ENCODE peak calls at places on chromosome 18, in four cellular contexts. F, O, T and H are unnamed samples. For H3K4me1, the result is how much of the 10 kb centered on the place peaks cover.

GRCh38 chr18:43931439-43931838 is 654.1 kb upstream of the SYT4 start:
- DNase-seq in O (peak), T (no peak), F (no peak), H (no peak)

GRCh38 chr18:21714472-21714871 is 9.9 kb upstream of the ABHD3 start:
- DNase-seq in T (no peak), F (no peak), O (no peak), H (no peak)

GRCh38 chr18:41569867-41570266 is 385.2 kb upstream of the PIK3C3 start:
- DNase-seq in O (no peak), T (no peak), F (no peak), H (no peak)

GRCh38 chr18:48715651-48716354 is 177.0 kb downstream of the CTIF start:
- DNase-seq in O (no peak), F (peak), T (peak), H (peak)

GRCh38 chr18:76410660-76411417 is 84.2 kb downstream of the ZNF516 start:
- DNase-seq in O (no peak), T (no peak), F (no peak), H (no peak)

GRCh38 chr18:77061291-77061945 is 71.2 kb downstream of the MBP start:
- DNase-seq in F (no peak), O (no peak), T (no peak), H (no peak)

GRCh38 chr18:75204262-75204977 is 4.5 kb downstream of the PTGR3 start:
- DNase-seq in T (no peak), O (no peak), F (no peak), H (no peak)

GRCh38 chr18:77000527-77000926 is 132.1 kb downstream of the MBP start:
- DNase-seq in F (peak), O (no peak), T (peak), H (no peak)

GRCh38 chr18:35178260-35178659 is 62.6 kb upstream of the ZNF397 start:
- DNase-seq in F (no peak), T (no peak), O (no peak), H (no peak)

GRCh38 chr18:12885500-12885899 is 1.5 kb upstream of the PTPN2 start:
- DNase-seq in O (no peak), F (no peak), T (no peak), H (no peak)

GRCh38 chr18:12282436-12283039 is 25.5 kb upstream of the TUBB6 start:
- DNase-seq in F (no peak), T (no peak), O (no peak), H (no peak)

GRCh38 chr18:35074581-35074980 is 33.4 kb downstream of the MAPRE2 start:
- DNase-seq in F (no peak), T (no peak), O (no peak), H (no peak)

GRCh38 chr18:69400253-69400975 is at the start of gene DOK6:
- DNase-seq in F (no peak), T (peak), O (peak), H (peak)

GRCh38 chr18:21912339-21913239 is 172.0 kb downstream of the MIB1 start:
- DNase-seq in F (no peak), T (no peak), O (no peak), H (no peak)

GRCh38 chr18:54284967-54285785 is 15.9 kb downstream of the POLI start:
- DNase-seq in F (no peak), O (peak), T (no peak), H (no peak)

GRCh38 chr18:41814651-41815050 is 140.4 kb upstream of the PIK3C3 start:
- DNase-seq in O (no peak), F (no peak), T (no peak), H (no peak)

GRCh38 chr18:61578846-61579245 is 245.6 kb downstream of the CDH20 start:
- DNase-seq in O (no peak), T (no peak), F (no peak), H (no peak)

GRCh38 chr18:39604836-39605235 is 2039.2 kb upstream of the CELF4 start:
- DNase-seq in F (no peak), O (no peak), T (no peak), H (no peak)

GRCh38 chr18:474416-474815 is 26.1 kb downstream of the COLEC12 start:
- DNase-seq in F (no peak), T (no peak), O (no peak), H (no peak)

GRCh38 chr18:80103231-80103630 is 5.8 kb upstream of the ADNP2 start:
- DNase-seq in O (no peak), T (no peak), F (no peak), H (no peak)

GRCh38 chr18:78637442-78638402 is 341.9 kb upstream of the SALL3 start:
- DNase-seq in O (no peak), T (no peak), F (no peak), H (no peak)

GRCh38 chr18:14093526-14093925 is 38.7 kb downstream of the ZNF519 start:
- DNase-seq in T (no peak), F (peak), O (no peak), H (no peak)

GRCh38 chr18:6487968-6488367 is 73.3 kb upstream of the L3MBTL4 start:
- DNase-seq in O (no peak), F (no peak), T (no peak), H (no peak)

GRCh38 chr18:5294113-5294617 is 1.4 kb downstream of the ZBTB14 start:
- DNase-seq in T (peak), O (no peak), F (no peak), H (no peak)

GRCh38 chr18:1806884-1807615 is 764.3 kb downstream of the METTL4 start:
- DNase-seq in O (no peak), T (no peak), F (no peak), H (no peak)

GRCh38 chr18:51582551-51582950 is 385.1 kb upstream of the MEX3C start:
- DNase-seq in T (no peak), O (no peak), F (no peak), H (no peak)

GRCh38 chr18:23778828-23779227 is 89.6 kb downstream of the LAMA3 start:
- DNase-seq in O (no peak), T (no peak), F (no peak), H (no peak)

GRCh38 chr18:23784811-23785245 is 95.6 kb downstream of the LAMA3 start:
- DNase-seq in F (no peak), T (no peak), O (peak), H (no peak)

GRCh38 chr18:23776306-23776705 is 87.1 kb downstream of the LAMA3 start:
- DNase-seq in O (no peak), F (no peak), T (no peak), H (no peak)

GRCh38 chr18:23779696-23780303 is 90.5 kb downstream of the LAMA3 start:
- DNase-seq in O (no peak), T (no peak), F (no peak), H (peak)
- TF ChIP-seq CTCF in O (no peak), T (no peak), F (no peak), H (no peak)

DNA sequence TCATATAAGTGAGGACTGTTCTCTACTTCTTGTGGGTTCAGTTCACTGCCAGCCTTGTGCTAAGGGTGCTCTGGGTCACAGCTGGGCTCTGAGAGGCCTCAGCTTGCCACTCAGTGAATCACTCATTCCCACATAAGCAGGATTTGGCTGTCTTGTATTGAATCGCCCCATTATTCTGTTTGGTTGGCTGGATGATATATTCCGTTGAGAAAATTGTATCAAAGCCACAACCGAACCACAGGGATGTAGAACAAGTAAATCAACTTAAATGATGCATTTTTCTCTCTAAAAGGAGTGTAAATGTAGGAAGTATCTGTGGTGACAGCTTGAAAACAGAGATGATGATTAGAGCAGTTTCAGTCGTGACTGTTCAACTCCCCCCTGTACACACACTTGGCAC is 39.6 kb downstream of the TTC39C start:
- DNase-seq in O (no peak), F (no peak), T (no peak), H (no peak)
- H3K4me1 ChIP-seq in O (under half), F (under half), T (under half), H (under half)

DNA sequence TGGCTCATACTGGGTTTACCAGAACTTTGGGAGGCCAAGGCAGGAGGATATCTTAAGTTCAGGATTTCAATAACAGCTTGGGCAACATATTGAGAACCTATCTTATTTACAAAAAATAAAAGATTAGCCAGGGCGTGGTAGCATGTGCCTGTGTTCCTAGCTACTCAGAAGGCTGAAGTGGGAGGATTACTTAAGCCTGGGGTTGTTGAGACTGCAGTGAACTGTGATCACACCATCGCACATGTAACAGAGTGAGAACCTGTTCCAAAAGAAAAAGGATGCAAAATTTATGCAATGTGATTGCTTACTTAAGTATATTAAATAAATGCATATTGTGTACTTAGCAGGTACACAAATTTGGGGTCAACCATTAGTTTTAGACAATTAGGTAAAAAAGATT is 768.9 kb upstream of the CDH7 start:
- DNase-seq in T (no peak), F (no peak), O (no peak), H (no peak)
- TF ChIP-seq CTCF in T (no peak), F (no peak), O (no peak), H (no peak)

GRCh38 chr18:63314062-63314790 is 5.3 kb downstream of the BCL2 start:
- DNase-seq in T (no peak), F (no peak), O (no peak), H (no peak)

GRCh38 chr18:63313409-63313917 is 6.1 kb downstream of the BCL2 start:
- DNase-seq in F (no peak), O (no peak), T (no peak), H (no peak)

GRCh38 chr18:63314991-63315662 is 4.4 kb downstream of the BCL2 start:
- DNase-seq in T (no peak), O (no peak), F (no peak), H (no peak)

GRCh38 chr18:63311481-63312409 is 7.8 kb downstream of the BCL2 start:
- DNase-seq in O (no peak), F (no peak), T (no peak), H (no peak)

DNA sequence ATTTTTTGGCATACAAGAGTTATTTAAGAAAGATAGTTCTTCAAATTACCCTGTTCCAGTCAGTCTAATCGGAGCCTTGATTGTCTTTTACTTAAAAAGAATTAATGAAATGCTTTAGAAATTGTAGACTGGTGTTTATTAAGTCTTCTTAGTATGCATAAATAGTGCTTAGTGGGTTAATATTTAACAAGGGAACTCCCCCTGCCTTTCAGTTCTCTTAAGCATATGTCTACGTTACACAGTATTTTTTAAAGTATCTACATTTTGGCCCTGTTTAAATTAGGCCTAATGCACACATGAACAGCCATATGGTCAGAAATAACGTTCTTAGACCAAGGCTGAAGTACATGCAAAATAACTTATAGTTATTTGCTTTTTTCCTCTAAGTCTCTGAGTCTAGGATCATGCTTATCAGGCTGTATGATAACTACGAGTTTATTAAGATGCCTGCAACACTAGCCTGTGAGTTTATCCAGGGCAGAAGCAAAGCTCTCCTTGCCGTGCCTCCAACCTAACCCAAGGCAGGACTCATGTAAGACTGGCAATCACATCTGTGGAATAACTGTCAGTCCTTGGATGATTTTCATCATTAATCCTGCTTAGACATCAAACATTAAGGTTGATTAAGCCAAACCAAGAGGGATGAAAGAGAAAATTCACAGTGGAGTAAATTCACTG is 6.7 kb downstream of the BCL2 start:
- DNase-seq in T (no peak), O (no peak), F (no peak), H (no peak)
- H3K4me1 ChIP-seq in T (under half), O (under half), F (under half), H (under half)

GRCh38 chr18:33404244-33404873 is 36.2 kb downstream of the CCDC178 start:
- DNase-seq in T (no peak), F (peak), O (no peak), H (no peak)
- TF ChIP-seq CTCF in T (peak), F (peak), O (no peak), H (no peak)

GRCh38 chr18:9792565-9793226 is 84.6 kb downstream of the RAB31 start:
- DNase-seq in F (peak), O (no peak), T (no peak), H (no peak)

GRCh38 chr18:9787716-9788115 is 79.6 kb downstream of the RAB31 start:
- DNase-seq in T (no peak), O (no peak), F (no peak), H (no peak)

GRCh38 chr18:9788140-9788539 is 80.0 kb downstream of the RAB31 start:
- DNase-seq in T (no peak), O (no peak), F (no peak), H (no peak)

GRCh38 chr18:9788860-9789259 is 80.8 kb downstream of the RAB31 start:
- DNase-seq in F (no peak), T (no peak), O (no peak), H (no peak)

GRCh38 chr18:9790261-9790660 is 82.2 kb downstream of the RAB31 start:
- DNase-seq in F (no peak), O (no peak), T (no peak), H (no peak)
- H3K4me1 ChIP-seq in F (under half), O (under half), T (under half), H (under half)